ENCODE peak calls at places on chromosome 13, in six cellular contexts. J is neuronal stem cell, H is IMR-90, X is H1, S is H9, M is trophoblast cell. C is an unnamed sample.

GRCh38 chr13:45367358-45367757 is 26.4 kb upstream of the TPT1 start:
- DNase-seq in J (no peak), H (peak), X (no peak), S (peak), M (peak), C (peak)

GRCh38 chr13:107817652-107818287 is 397.6 kb downstream of the LIG4 start:
- DNase-seq in J (no peak), H (no peak), X (no peak), S (no peak), M (no peak), C (no peak)

GRCh38 chr13:24116103-24116502 is 44.4 kb upstream of the SPATA13 start:
- DNase-seq in J (no peak), H (no peak), X (no peak), S (no peak), M (no peak), C (peak)

GRCh38 chr13:108326318-108326717 is 56.8 kb downstream of the TNFSF13B start:
- DNase-seq in J (no peak), H (no peak), X (no peak), S (no peak), M (no peak), C (no peak)

GRCh38 chr13:107373551-107373950 is 805.6 kb upstream of the ARGLU1 start:
- DNase-seq in J (peak), H (peak), X (no peak), S (peak), M (no peak), C (peak)

GRCh38 chr13:84925443-84925842 is 873.8 kb downstream of the SLITRK6 start:
- DNase-seq in J (no peak), H (peak), X (no peak), S (no peak), M (no peak), C (peak)

GRCh38 chr13:85666356-85666755 is 132.9 kb downstream of the SLITRK6 start:
- DNase-seq in J (no peak), H (no peak), X (no peak), S (peak), M (no peak), C (no peak)

GRCh38 chr13:24355103-24355502 is 45.7 kb downstream of the C1QTNF9 start:
- DNase-seq in J (no peak), H (no peak), X (no peak), S (no peak), M (no peak), C (no peak)

GRCh38 chr13:46041335-46041934 is 11.1 kb downstream of the ZC3H13 start:
- DNase-seq in J (no peak), H (peak), X (no peak), S (no peak), M (peak), C (no peak)

GRCh38 chr13:27379694-27380596 is 44.5 kb upstream of the GTF3A start:
- DNase-seq in J (peak), H (peak), X (peak), S (peak), M (peak), C (peak)

GRCh38 chr13:46839399-46839798 is 42.4 kb upstream of the ESD start:
- DNase-seq in J (no peak), H (no peak), X (no peak), S (no peak), M (no peak), C (no peak)

GRCh38 chr13:50208826-50209335 is 193.6 kb downstream of the KCNRG start:
- DNase-seq in J (no peak), H (peak), X (peak), S (peak), M (no peak), C (peak)

GRCh38 chr13:89057274-89057673 is 1386.1 kb downstream of the SLITRK5 start:
- DNase-seq in J (no peak), H (no peak), X (no peak), S (no peak), M (no peak), C (no peak)

GRCh38 chr13:92716749-92717148 is 509.9 kb upstream of the GPC6 start:
- DNase-seq in J (no peak), H (peak), X (no peak), S (no peak), M (no peak), C (peak)

GRCh38 chr13:114269281-114269770 is 12.1 kb upstream of the UPF3A start:
- DNase-seq in J (no peak), H (no peak), X (no peak), S (no peak), M (no peak), C (no peak)

GRCh38 chr13:21043898-21044297 is 17.5 kb downstream of the LATS2 start:
- DNase-seq in J (no peak), H (peak), X (no peak), S (no peak), M (no peak), C (peak)

GRCh38 chr13:25440081-25440480 is 68.3 kb downstream of the ATP8A2 start:
- DNase-seq in J (no peak), H (no peak), X (no peak), S (no peak), M (no peak), C (no peak)

GRCh38 chr13:57629821-57630235 is 1.7 kb upstream of the PCDH17 start:
- DNase-seq in J (peak), H (peak), X (peak), S (peak), M (no peak), C (peak)

GRCh38 chr13:46165485-46166220 is 16.3 kb downstream of the LCP1 start:
- DNase-seq in J (no peak), H (no peak), X (no peak), S (no peak), M (no peak), C (no peak)

GRCh38 chr13:100314132-100314910 is 225.4 kb downstream of the PCCA start:
- DNase-seq in J (no peak), H (no peak), X (no peak), S (no peak), M (no peak), C (no peak)

GRCh38 chr13:37163626-37164365 is 58.3 kb upstream of the CSNK1A1L start:
- DNase-seq in J (no peak), H (no peak), X (no peak), S (no peak), M (no peak), C (no peak)

GRCh38 chr13:84672616-84673015 is 790.3 kb upstream of the SLITRK1 start:
- DNase-seq in J (no peak), H (no peak), X (no peak), S (no peak), M (no peak), C (no peak)

GRCh38 chr13:53151692-53152421 is 123.2 kb downstream of the OLFM4 start:
- DNase-seq in J (peak), H (peak), X (peak), S (peak), M (peak), C (peak)

GRCh38 chr13:36973621-36974268 is 25.4 kb downstream of the ALG5 start:
- DNase-seq in J (no peak), H (no peak), X (no peak), S (no peak), M (no peak), C (no peak)

GRCh38 chr13:20426766-20427448 is 98.8 kb downstream of the CRYL1 start:
- DNase-seq in J (no peak), H (peak), X (no peak), S (no peak), M (no peak), C (peak)

GRCh38 chr13:99176309-99177276 is 24.1 kb upstream of the UBAC2 start:
- DNase-seq in J (peak), H (peak), X (peak), S (peak), M (peak), C (peak)

GRCh38 chr13:77516342-77516789 is 19.1 kb upstream of the SCEL start:
- DNase-seq in J (no peak), H (peak), X (no peak), S (no peak), M (no peak), C (peak)

GRCh38 chr13:94481966-94482365 is 2.5 kb upstream of the DCT start:
- DNase-seq in J (no peak), H (peak), X (no peak), S (no peak), M (no peak), C (peak)

GRCh38 chr13:105920375-105920774 is 615.1 kb downstream of the EFNB2 start:
- DNase-seq in J (peak), H (peak), X (no peak), S (no peak), M (no peak), C (peak)

GRCh38 chr13:89375839-89376238 is 1704.7 kb downstream of the SLITRK5 start:
- DNase-seq in J (no peak), H (peak), X (no peak), S (no peak), M (no peak), C (peak)

GRCh38 chr13:44160549-44161278 is 212.9 kb upstream of the SERP2 start:
- DNase-seq in J (no peak), H (peak), X (no peak), S (no peak), M (no peak), C (no peak)

GRCh38 chr13:64633948-64634347 is 2596.2 kb downstream of the PCDH9 start:
- DNase-seq in J (no peak), H (no peak), X (no peak), S (no peak), M (no peak), C (no peak)

GRCh38 chr13:40285634-40286033 is 380.8 kb downstream of the FOXO1 start:
- DNase-seq in J (no peak), H (no peak), X (no peak), S (no peak), M (no peak), C (no peak)

DNA sequence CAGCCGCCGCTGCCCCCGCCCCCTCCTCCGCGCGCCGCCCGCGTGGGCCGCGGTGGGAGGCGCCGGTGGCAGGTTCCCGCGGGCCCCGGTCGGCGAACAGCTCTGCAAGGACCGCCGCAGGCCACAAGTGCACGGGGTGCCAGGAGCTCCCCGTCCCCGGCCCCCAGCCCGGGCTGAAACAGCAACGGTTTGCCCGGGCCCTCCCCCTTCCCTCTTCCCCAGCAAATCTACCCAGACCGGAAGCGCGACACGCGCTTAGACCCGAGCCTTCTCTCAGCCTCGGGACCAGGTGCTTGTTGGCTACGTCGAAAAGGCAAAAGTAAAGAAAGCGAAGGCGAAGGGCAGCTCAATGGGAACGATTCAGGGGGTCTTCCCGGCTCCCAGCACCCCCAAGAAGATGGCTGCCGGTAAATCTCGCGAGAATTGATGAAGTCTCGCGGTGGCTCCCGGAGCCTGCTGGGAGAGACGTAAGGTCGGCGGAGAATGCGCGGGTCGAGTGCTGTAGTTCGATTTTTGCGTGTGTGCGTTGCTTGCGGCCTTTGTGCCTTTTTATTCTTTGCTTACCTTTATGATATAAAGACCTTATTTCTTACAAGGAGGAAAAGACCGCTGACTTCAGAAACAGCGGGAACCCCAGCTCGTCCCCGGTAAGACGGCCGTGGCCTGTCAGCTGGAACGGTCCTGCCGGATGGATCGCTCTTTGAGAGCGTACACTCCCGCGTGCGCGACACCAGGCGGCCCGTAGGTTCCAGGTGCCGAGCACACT is at the start of gene RBM26:
- DNase-seq in J (peak), H (peak), X (peak), S (peak), M (peak), C (peak)
- H2BK120ac ChIP-seq in J (no peak), H (peak), X (peak), S (no peak), M (peak), C (peak)

GRCh38 chr13:113122571-113123225 is at the start of gene F10:
- DNase-seq in J (no peak), H (peak), X (peak), S (peak), M (no peak), C (peak)
- H3K23ac ChIP-seq in J (peak), H (peak), X (no peak), S (no peak), M (no peak), C (no peak)

GRCh38 chr13:29543230-29544215 is 52.0 kb downstream of the SLC7A1 start:
- DNase-seq in J (no peak), H (peak), X (no peak), S (peak), M (peak), C (peak)

GRCh38 chr13:29539866-29540265 is 55.6 kb downstream of the SLC7A1 start:
- DNase-seq in J (no peak), H (no peak), X (no peak), S (no peak), M (no peak), C (no peak)

GRCh38 chr13:29540799-29541198 is 54.7 kb downstream of the SLC7A1 start:
- DNase-seq in J (no peak), H (no peak), X (no peak), S (no peak), M (no peak), C (no peak)

GRCh38 chr13:29540334-29540733 is 55.2 kb downstream of the SLC7A1 start:
- DNase-seq in J (no peak), H (no peak), X (no peak), S (no peak), M (peak), C (no peak)

DNA sequence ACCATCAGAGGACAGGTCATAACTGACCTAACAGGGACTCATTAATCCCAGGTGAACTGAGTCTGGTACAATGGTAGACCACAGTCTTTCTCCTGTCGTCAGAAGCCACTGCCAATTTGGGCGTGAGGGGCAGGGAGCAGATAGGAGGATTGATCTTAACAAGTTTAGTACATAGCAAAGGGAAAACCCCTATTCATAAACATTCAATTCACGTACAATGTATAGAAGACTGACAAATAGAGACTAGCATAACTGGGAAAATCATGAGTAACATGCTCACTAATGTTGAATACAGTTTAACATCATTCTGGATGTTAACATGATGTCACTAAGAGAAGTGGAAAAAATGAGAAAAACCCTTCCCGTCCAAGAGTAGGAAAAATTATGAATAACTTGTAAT is 54.1 kb downstream of the SLC7A1 start:
- DNase-seq in J (no peak), H (no peak), X (no peak), S (no peak), M (no peak), C (no peak)
- H4K91ac ChIP-seq in J (no peak), H (no peak), X (no peak), S (no peak), M (no peak), C (no peak)

GRCh38 chr13:30364876-30365275 is 57.4 kb upstream of the UBE2L5 start:
- DNase-seq in J (no peak), H (peak), X (no peak), S (no peak), M (no peak), C (peak)

GRCh38 chr13:30362005-30362788 is 54.8 kb upstream of the KATNAL1 start:
- DNase-seq in J (no peak), H (no peak), X (no peak), S (no peak), M (no peak), C (no peak)

GRCh38 chr13:30364133-30364532 is 56.8 kb upstream of the KATNAL1 start:
- DNase-seq in J (no peak), H (peak), X (no peak), S (no peak), M (no peak), C (peak)

GRCh38 chr13:30362869-30363268 is 55.5 kb upstream of the KATNAL1 start:
- DNase-seq in J (no peak), H (no peak), X (no peak), S (no peak), M (no peak), C (no peak)

GRCh38 chr13:30363725-30364124 is 56.4 kb upstream of the KATNAL1 start:
- DNase-seq in J (no peak), H (no peak), X (no peak), S (no peak), M (no peak), C (no peak)
- H2BK120ac ChIP-seq in J (no peak), H (peak), X (peak), S (no peak), M (no peak), C (peak)